ENCODE peak calls at places on chromosomes 16 and 17, in nine cellular contexts. A is Daoy; I is spleen; O is caudate nucleus; P is GM23338; R is dermis blood vessel endothelial cell; J is AG04449; N is memory B cell; G is CD8-positive, alpha-beta T cell. F is an unnamed sample.
A peak's percentile ranks its signal among the peaks of the same experiment; 100 is the strongest.

GRCh38 chr17:83186751-83187421 is 107.5 kb downstream of the METRNL start:
- DNase-seq in O (no peak), G (no peak), I (no peak), A (no peak), J (no peak), P (no peak), N (no peak), R (no peak), F (no peak)

GRCh38 chr17:17386143-17386800 is 83.1 kb downstream of the NT5M start:
- DNase-seq in P (no peak), I (peak; percentile 64), O (no peak), J (no peak), N (no peak), A (no peak), G (no peak), R (no peak), F (no peak)

GRCh38 chr16:23824909-23825308 is 10.9 kb upstream of the PRKCB start:
- DNase-seq in O (no peak), I (no peak), R (no peak), N (no peak), G (no peak), A (no peak), P (no peak), J (no peak), F (no peak)

GRCh38 chr17:67970783-67971182 is 25.5 kb downstream of the C17orf58 start:
- DNase-seq in J (no peak), G (no peak), I (peak; percentile 17), O (no peak), A (no peak), N (no peak), P (peak; percentile 15), R (no peak), F (no peak)

GRCh38 chr17:8056232-8056975 is 17.5 kb downstream of the ALOX15B start:
- DNase-seq in N (no peak), O (no peak), I (peak; percentile 78), R (peak; percentile 85), A (peak; percentile 51), G (peak; percentile 22), P (no peak), J (no peak), F (no peak)

GRCh38 chr16:30774367-30775130 is 12.4 kb downstream of the RNF40 start:
- DNase-seq in P (no peak), I (peak; percentile 73), J (no peak), R (peak; percentile 17), O (no peak), G (no peak), N (no peak), A (no peak), F (peak; percentile 18)

GRCh38 chr16:27754788-27755690 is 205.1 kb downstream of the KATNIP start:
- DNase-seq in R (no peak), O (no peak), N (no peak), J (no peak), P (no peak), G (no peak), I (no peak), A (no peak), F (peak; percentile 9)

GRCh38 chr17:44992242-44992939 is 24.3 kb upstream of the C1QL1 start:
- DNase-seq in R (no peak), A (no peak), N (no peak), O (no peak), G (no peak), P (no peak), I (no peak), J (no peak), F (no peak)

GRCh38 chr17:44769230-44769629 is 10.4 kb downstream of the ADAM11 start:
- DNase-seq in P (no peak), G (no peak), O (no peak), A (no peak), R (no peak), I (no peak), J (no peak), N (no peak), F (no peak)

GRCh38 chr16:83701494-83701893 is 106.3 kb upstream of the HSBP1 start:
- DNase-seq in R (peak; percentile 60), O (no peak), P (peak; percentile 90), G (no peak), I (no peak), A (peak; percentile 57), J (no peak), N (no peak), F (peak; percentile 86)